ENCODE peak calls at places on chromosome 22, in four cellular contexts. Q is CD8-positive, alpha-beta T cell; I is A549; H is colonic mucosa. A is an unnamed sample.

GRCh38 chr22:30301995-30302809 is 12.9 kb upstream of the CASTOR1 start:
- DNase-seq in Q (no peak), I (no peak), H (peak), A (no peak)

GRCh38 chr22:22245935-22246525 is 1.4 kb downstream of the VPREB1 start:
- DNase-seq in Q (no peak), I (no peak), H (no peak), A (no peak)

GRCh38 chr22:48950151-48950915 is 877.3 kb downstream of the BRD1 start:
- DNase-seq in Q (no peak), I (no peak), H (no peak), A (peak)

GRCh38 chr22:28019360-28019759 is 100.3 kb upstream of the PITPNB start:
- DNase-seq in Q (no peak), I (no peak), H (no peak), A (no peak)

GRCh38 chr22:35661377-35661937 is 13.2 kb downstream of the APOL6 start:
- DNase-seq in Q (no peak), I (no peak), H (no peak), A (no peak)

GRCh38 chr22:20390394-20390907 is 3.5 kb upstream of the ZNF74 start:
- DNase-seq in Q (no peak), I (no peak), H (no peak), A (no peak)

GRCh38 chr22:46377566-46378498 is 42.3 kb downstream of the TRMU start:
- DNase-seq in Q (no peak), I (peak), H (peak), A (no peak)

GRCh38 chr22:28411125-28411524 is 268.5 kb downstream of the TTC28 start:
- DNase-seq in Q (no peak), I (no peak), H (no peak), A (no peak)

GRCh38 chr22:18103527-18104269 is 6.9 kb upstream of the TUBA8 start:
- DNase-seq in Q (no peak), I (no peak), H (no peak), A (no peak)

GRCh38 chr22:38403806-38404205 is 51.2 kb downstream of the KCNJ4 start:
- DNase-seq in Q (no peak), I (no peak), H (no peak), A (no peak)

GRCh38 chr22:39528080-39528661 is 4.4 kb downstream of the RPS19BP1 start:
- DNase-seq in Q (no peak), I (no peak), H (no peak), A (no peak)

GRCh38 chr22:35457729-35458546 is 58.0 kb downstream of the MCM5 start:
- DNase-seq in Q (no peak), I (no peak), H (no peak), A (no peak)

GRCh38 chr22:48362736-48363404 is 1464.8 kb downstream of the BRD1 start:
- DNase-seq in Q (no peak), I (no peak), H (no peak), A (no peak)

GRCh38 chr22:31496735-31497146 is 405 bp downstream of the SFI1 start:
- DNase-seq in Q (peak), I (no peak), H (peak), A (peak)

GRCh38 chr22:20523118-20523983 is 15.9 kb downstream of the MED15 start:
- DNase-seq in Q (peak), I (no peak), H (no peak), A (no peak)

GRCh38 chr22:30188911-30189310 is 57.6 kb downstream of the LIF start:
- DNase-seq in Q (no peak), I (no peak), H (no peak), A (no peak)

GRCh38 chr22:42608481-42609361 is 6.0 kb downstream of the POLDIP3 start:
- DNase-seq in Q (no peak), I (no peak), H (no peak), A (no peak)

GRCh38 chr22:48695731-48696305 is 1131.9 kb downstream of the BRD1 start:
- DNase-seq in Q (no peak), I (no peak), H (no peak), A (no peak)

GRCh38 chr22:23524226-23524625 is 55.9 kb downstream of the IGLL1 start:
- DNase-seq in Q (no peak), I (no peak), H (no peak), A (no peak)
- H3K27ac ChIP-seq in Q (no peak), I (peak), H (no peak), A (peak)

GRCh38 chr22:50112151-50113118 is 22.6 kb downstream of the MOV10L1 start:
- DNase-seq in Q (no peak), I (no peak), H (no peak), A (no peak)

GRCh38 chr22:50115693-50116092 is 25.9 kb downstream of the MOV10L1 start:
- DNase-seq in Q (no peak), I (no peak), H (no peak), A (peak)

GRCh38 chr22:50111056-50111455 is 21.2 kb downstream of the MOV10L1 start:
- DNase-seq in Q (no peak), I (no peak), H (no peak), A (no peak)

GRCh38 chr22:50117168-50117762 is 27.5 kb downstream of the MOV10L1 start:
- DNase-seq in Q (no peak), I (no peak), H (no peak), A (no peak)

GRCh38 chr22:50114221-50114981 is 24.6 kb downstream of the MOV10L1 start:
- DNase-seq in Q (no peak), I (no peak), H (no peak), A (no peak)
- H3K27ac ChIP-seq in Q (no peak), I (peak), H (no peak), A (peak)

GRCh38 chr22:43731986-43732385 is 80.1 kb downstream of the EFCAB6 start:
- DNase-seq in Q (no peak), I (no peak), H (no peak), A (no peak)

GRCh38 chr22:43736651-43737050 is 75.5 kb downstream of the EFCAB6 start:
- DNase-seq in Q (no peak), I (no peak), H (no peak), A (no peak)

GRCh38 chr22:43733138-43733537 is 79.0 kb downstream of the EFCAB6 start:
- DNase-seq in Q (no peak), I (no peak), H (no peak), A (no peak)

GRCh38 chr22:43737150-43737828 is 74.8 kb downstream of the EFCAB6 start:
- DNase-seq in Q (no peak), I (no peak), H (no peak), A (no peak)

GRCh38 chr22:43734370-43735005 is 77.6 kb downstream of the EFCAB6 start:
- DNase-seq in Q (no peak), I (no peak), H (no peak), A (no peak)
- H3K27ac ChIP-seq in Q (no peak), I (no peak), H (no peak), A (no peak)

GRCh38 chr22:26551568-26551967 is 38.4 kb downstream of the TPST2 start:
- DNase-seq in Q (no peak), I (no peak), H (no peak), A (no peak)

GRCh38 chr22:26550498-26551033 is 38.3 kb upstream of the TFIP11 start:
- DNase-seq in Q (no peak), I (no peak), H (no peak), A (peak)

GRCh38 chr22:26548303-26548702 is 36.0 kb upstream of the TFIP11 start:
- DNase-seq in Q (no peak), I (no peak), H (no peak), A (no peak)

GRCh38 chr22:26548984-26549383 is 36.7 kb upstream of the TFIP11 start:
- DNase-seq in Q (no peak), I (no peak), H (no peak), A (no peak)

GRCh38 chr22:26549902-26550497 is 37.7 kb upstream of the TFIP11 start:
- DNase-seq in Q (no peak), I (no peak), H (no peak), A (no peak)
- H3K27ac ChIP-seq in Q (no peak), I (peak), H (no peak), A (peak)

A was measured in testis.